ENCODE peak calls at places on chromosomes 16 and 17, in four cellular contexts. K is PC-3, J is pancreas, E is A673. P is an unnamed sample. For H3K36me3, the result is how much of the 10 kb centered on the place peaks cover.

GRCh38 chr16:70561623-70562022 is 38.0 kb downstream of the SF3B3 start:
- DNase-seq in K (no peak), J (no peak), E (no peak), P (no peak)

GRCh38 chr17:78735832-78736525 is 46.1 kb downstream of the CYTH1 start:
- DNase-seq in J (no peak), K (peak), E (no peak), P (no peak)

GRCh38 chr16:3950343-3951193 is 70.1 kb upstream of the CREBBP start:
- DNase-seq in J (no peak), K (peak), E (peak), P (no peak)

GRCh38 chr16:79213214-79213613 is 387.3 kb downstream of the MAF start:
- DNase-seq in K (no peak), J (no peak), E (no peak), P (no peak)

GRCh38 chr17:63433746-63434591 is 12.1 kb downstream of the CYB561 start:
- DNase-seq in K (peak), E (peak), J (peak), P (peak)

GRCh38 chr17:44956998-44957981 is 9.7 kb upstream of the KIF18B start:
- DNase-seq in K (no peak), J (no peak), E (no peak), P (no peak)

GRCh38 chr16:4945560-4946502 is 8.9 kb upstream of the PPL start:
- DNase-seq in K (peak), E (peak), J (peak), P (no peak)

GRCh38 chr17:80855968-80856862 is 135.4 kb upstream of the CHMP6 start:
- DNase-seq in E (peak), J (no peak), K (peak), P (no peak)

GRCh38 chr16:17273142-17273561 is 197.6 kb downstream of the XYLT1 start:
- DNase-seq in J (peak), K (peak), E (no peak), P (no peak)

GRCh38 chr16:88685156-88686061 is 898 bp downstream of the SNAI3 start:
- DNase-seq in K (no peak), E (peak), J (peak), P (peak)

GRCh38 chr16:12421688-12422087 is 382.0 kb downstream of the CPPED1 start:
- DNase-seq in E (no peak), J (no peak), K (no peak), P (no peak)

GRCh38 chr16:55571-56136 is 2.0 kb downstream of the SNRNP25 start:
- DNase-seq in E (no peak), J (no peak), K (no peak), P (no peak)

GRCh38 chr16:53065436-53066165 is 10.8 kb downstream of the CHD9 start:
- DNase-seq in E (no peak), J (no peak), K (no peak), P (no peak)

GRCh38 chr17:50266384-50267073 is 7.7 kb upstream of the TMEM92 start:
- DNase-seq in E (no peak), J (peak), K (peak), P (no peak)

GRCh38 chr17:62064791-62065563 is at the start of gene MED13:
- DNase-seq in E (peak), K (peak), J (peak), P (peak)

GRCh38 chr17:27609606-27610303 is 21.2 kb upstream of the LGALS9 start:
- DNase-seq in J (no peak), K (peak), E (peak), P (peak)

GRCh38 chr17:82772026-82772425 is 20.2 kb downstream of the TBCD start:
- DNase-seq in K (peak), E (no peak), J (no peak), P (no peak)

GRCh38 chr17:60231691-60232090 is 81.9 kb downstream of the CA4 start:
- DNase-seq in J (no peak), K (no peak), E (peak), P (no peak)

GRCh38 chr17:72719582-72720493 is 372.6 kb downstream of the SLC39A11 start:
- DNase-seq in J (no peak), K (no peak), E (no peak), P (no peak)

GRCh38 chr17:81322271-81323082 is 27.4 kb upstream of the SLC38A10 start:
- DNase-seq in E (peak), K (peak), J (peak), P (peak)

GRCh38 chr17:32553168-32553567 is 66.4 kb downstream of the CDK5R1 start:
- DNase-seq in E (no peak), K (no peak), J (no peak), P (no peak)

GRCh38 chr17:27664606-27664965 is 33.6 kb downstream of the LGALS9 start:
- DNase-seq in K (no peak), J (no peak), E (no peak), P (no peak)

GRCh38 chr17:31854672-31855071 is 4.4 kb downstream of the COPRS start:
- DNase-seq in E (no peak), K (no peak), J (no peak), P (no peak)

GRCh38 chr16:71807905-71808592 is 585 bp downstream of the AP1G1 start:
- DNase-seq in E (no peak), J (peak), K (no peak), P (no peak)

GRCh38 chr17:45740553-45741330 is 43.4 kb upstream of the CRHR1 start:
- DNase-seq in K (peak), E (peak), J (peak), P (peak)

GRCh38 chr17:80565347-80566053 is 20.9 kb downstream of the RPTOR start:
- DNase-seq in J (no peak), K (no peak), E (no peak), P (no peak)

GRCh38 chr16:1771864-1772361 is 570 bp upstream of the NME3 start:
- DNase-seq in E (peak), K (no peak), J (peak), P (no peak)

GRCh38 chr17:67127925-67128324 is 83.6 kb downstream of the CACNG1 start:
- DNase-seq in J (no peak), E (no peak), K (no peak), P (no peak)

GRCh38 chr16:84967828-84968227 is 43.5 kb downstream of the ZDHHC7 start:
- DNase-seq in J (no peak), E (no peak), K (no peak), P (no peak)

GRCh38 chr16:23368469-23368868 is 66.4 kb downstream of the SCNN1B start:
- DNase-seq in K (peak), J (no peak), E (no peak), P (no peak)

GRCh38 chr16:55528974-55529373 is 20.1 kb downstream of the LPCAT2 start:
- DNase-seq in K (no peak), J (no peak), E (peak), P (no peak)

GRCh38 chr16:67029249-67030096 is 524 bp downstream of the CBFB start:
- DNase-seq in E (peak), K (peak), J (peak), P (peak)

GRCh38 chr16:31713945-31714898 is 159.4 kb upstream of the ZNF267 start:
- DNase-seq in K (no peak), J (peak), E (peak), P (no peak)

GRCh38 chr17:35788504-35788998 is 6.9 kb downstream of the MMP28 start:
- DNase-seq in J (no peak), K (peak), E (no peak), P (no peak)

GRCh38 chr17:28918295-28918694 is 15.4 kb upstream of the DHRS13 start:
- DNase-seq in E (no peak), K (no peak), J (no peak), P (no peak)
- H3K36me3 ChIP-seq in E (half or more), K (half or more), J (under half), P (half or more)

GRCh38 chr16:15674571-15674970 is 24.5 kb downstream of the NDE1 start:
- DNase-seq in J (no peak), E (no peak), K (no peak), P (no peak)

GRCh38 chr16:15682105-15682570 is 32.1 kb downstream of the NDE1 start:
- DNase-seq in K (peak), E (peak), J (peak), P (peak)

GRCh38 chr16:15672514-15673167 is 22.6 kb downstream of the NDE1 start:
- DNase-seq in E (peak), K (peak), J (peak), P (no peak)

GRCh38 chr16:15676506-15676905 is 26.5 kb downstream of the NDE1 start:
- DNase-seq in E (no peak), K (no peak), J (no peak), P (no peak)

DNA sequence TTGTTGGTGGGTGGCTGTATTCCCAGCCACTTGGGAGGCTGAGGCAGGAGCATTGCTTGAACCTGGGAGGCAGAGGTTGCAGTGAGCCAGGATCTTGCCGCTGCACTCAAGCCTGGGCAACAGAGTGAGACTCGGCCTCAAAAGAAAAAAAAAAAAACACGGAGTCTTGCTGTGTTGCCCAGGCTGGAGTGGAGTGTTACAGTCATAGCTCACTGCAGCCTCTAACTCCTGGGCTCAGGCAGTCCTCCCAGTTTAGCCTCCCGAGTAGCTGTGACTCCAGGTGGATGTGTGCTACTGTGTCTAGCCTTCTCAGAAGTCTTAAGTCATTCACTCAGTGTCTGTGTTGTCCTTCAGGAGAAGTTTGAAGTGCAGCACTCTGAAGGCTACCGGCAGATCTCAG is 27.4 kb downstream of the NDE1 start:
- DNase-seq in E (no peak), K (no peak), J (no peak), P (no peak)
- H3K36me3 ChIP-seq in E (under half), K (under half), J (under half), P (under half)

GRCh38 chr16:57799619-57800212 is 2.6 kb downstream of the KIFC3 start:
- DNase-seq in E (peak), J (no peak), K (no peak), P (no peak)

GRCh38 chr16:57801856-57802634 is at the start of gene KIFC3:
- DNase-seq in E (peak), J (peak), K (peak), P (no peak)

GRCh38 chr16:57798953-57799618 is 3.2 kb downstream of the KIFC3 start:
- DNase-seq in E (no peak), J (no peak), K (no peak), P (no peak)

GRCh38 chr16:57801098-57801855 is 1.0 kb downstream of the KIFC3 start:
- DNase-seq in J (no peak), K (peak), E (no peak), P (no peak)

DNA sequence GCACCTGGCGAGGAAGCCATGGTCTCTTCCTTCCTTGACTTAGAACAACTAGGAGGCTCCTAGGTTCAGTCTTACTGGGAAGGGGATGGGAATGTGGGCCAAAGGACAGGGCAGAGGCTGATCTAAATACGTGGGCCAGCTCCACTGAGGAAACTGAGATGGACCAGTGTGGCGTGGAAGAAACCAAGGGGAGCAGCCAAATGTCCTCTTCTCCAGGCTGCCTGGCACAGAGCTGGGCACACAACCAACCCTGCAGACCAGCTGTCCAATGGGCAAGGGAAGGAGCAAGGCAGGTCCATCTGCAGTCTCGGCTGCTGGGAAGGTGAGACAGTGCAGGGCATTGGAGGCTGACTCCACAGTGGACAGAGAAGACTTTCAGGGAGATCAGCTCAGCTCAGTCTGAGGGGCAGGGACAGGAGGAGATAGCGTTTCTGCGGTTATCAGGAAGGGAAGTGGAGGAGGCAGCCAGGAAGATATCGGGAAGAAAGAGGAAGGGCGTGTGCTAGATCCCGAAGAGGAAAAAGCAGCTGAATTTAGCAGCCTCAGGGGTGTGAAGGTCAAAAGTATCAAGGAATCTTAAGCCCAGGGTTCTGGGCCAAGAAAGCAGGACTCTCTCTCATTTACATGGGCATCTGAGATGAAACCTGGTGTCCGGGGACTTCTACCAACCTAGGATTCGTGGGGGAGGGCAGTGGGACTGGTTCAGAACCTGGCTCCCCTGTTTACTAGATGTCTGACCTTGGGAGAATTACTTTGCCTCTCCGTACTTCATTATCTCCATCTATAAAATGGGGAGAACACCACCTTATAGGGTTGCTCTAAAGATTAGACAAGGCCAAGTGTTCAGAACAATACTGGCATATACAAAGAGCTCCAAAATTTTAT is 1.8 kb downstream of the KIFC3 start:
- DNase-seq in E (no peak), K (no peak), J (no peak), P (no peak)
- H3K36me3 ChIP-seq in E (under half), K (under half), J (under half), P (under half)

GRCh38 chr16:27471661-27472060 is 69.7 kb downstream of the IL21R start:
- DNase-seq in K (no peak), E (no peak), J (no peak), P (no peak)
- H3K36me3 ChIP-seq in K (under half), E (half or more), J (under half), P (under half)

DNA sequence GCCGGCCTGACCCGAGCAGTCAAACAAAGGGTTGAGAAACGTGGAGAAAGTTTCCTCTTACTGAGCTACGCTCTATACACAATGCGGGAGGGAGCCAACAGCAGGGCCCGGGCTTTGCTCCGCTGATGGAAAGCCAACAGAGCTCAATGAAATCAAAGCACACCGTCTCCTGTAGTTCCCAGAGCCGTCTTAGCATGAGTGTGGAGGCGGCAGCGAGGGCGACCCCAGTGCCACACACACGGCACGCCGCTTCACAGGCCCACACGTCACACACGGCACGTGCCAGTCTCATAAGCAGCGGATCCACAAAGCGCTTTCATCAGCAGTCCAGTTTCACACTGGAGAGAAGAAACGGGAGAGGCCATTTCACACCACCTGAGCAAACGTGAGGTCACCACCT is 34.7 kb downstream of the CYB5D2 start:
- DNase-seq in K (no peak), J (no peak), E (no peak), P (no peak)
- H3K36me3 ChIP-seq in K (under half), J (under half), E (half or more), P (half or more)

GRCh38 chr17:2279707-2280106 is 23.9 kb downstream of the SMG6 start:
- DNase-seq in E (no peak), J (no peak), K (no peak), P (no peak)
- H3K36me3 ChIP-seq in E (half or more), J (under half), K (under half), P (under half)

GRCh38 chr17:4064366-4064765 is 78.5 kb downstream of the ZZEF1 start:
- DNase-seq in J (no peak), E (no peak), K (no peak), P (no peak)
- H3K36me3 ChIP-seq in J (under half), E (under half), K (under half), P (under half)

GRCh38 chr17:43943769-43944418 is 1.6 kb upstream of the PPY start:
- DNase-seq in J (peak), K (peak), E (peak), P (peak)
- H3K36me3 ChIP-seq in J (under half), K (under half), E (under half), P (under half)

P was measured in Karpas-422.